ENCODE peak calls at places on chromosomes 2 and 18, in five cellular contexts. O is K562, I is GM12878, R is A549, E is HepG2. Z is an unnamed sample.

GRCh38 chr18:62991959-62992358 is 276.6 kb downstream of the PHLPP1 start:
- DNase-seq in I (no peak), R (no peak), O (peak), E (no peak), Z (peak)

GRCh38 chr2:200351815-200352214 is 45.3 kb downstream of the SPATS2L start:
- DNase-seq in R (no peak), E (no peak), I (no peak), O (no peak), Z (no peak)

GRCh38 chr2:70726947-70727725 is 40.9 kb downstream of the ADD2 start:
- DNase-seq in I (no peak), O (no peak), R (no peak), E (no peak), Z (no peak)

GRCh38 chr2:10926191-10926830 is 14.6 kb downstream of the KCNF1 start:
- DNase-seq in E (no peak), O (no peak), R (no peak), I (no peak), Z (no peak)

GRCh38 chr2:196977491-196977890 is 51.0 kb upstream of the PGAP1 start:
- DNase-seq in R (no peak), O (no peak), E (no peak), I (no peak), Z (no peak)

GRCh38 chr2:14867853-14868252 is 235.3 kb downstream of the LRATD1 start:
- DNase-seq in E (no peak), R (no peak), O (no peak), I (no peak), Z (no peak)

GRCh38 chr2:2842466-2842865 is 511.4 kb upstream of the MYT1L start:
- DNase-seq in R (no peak), E (no peak), O (no peak), I (no peak), Z (no peak)

GRCh38 chr2:235939471-235939870 is 228.7 kb downstream of the GBX2 start:
- DNase-seq in O (no peak), I (no peak), E (no peak), R (no peak), Z (no peak)

GRCh38 chr2:203861197-203861596 is 6.4 kb upstream of the CTLA4 start:
- DNase-seq in O (no peak), R (no peak), I (no peak), E (no peak), Z (no peak)

GRCh38 chr2:157890960-157891629 is 15.0 kb upstream of the ACVR1 start:
- DNase-seq in R (no peak), O (no peak), I (no peak), E (no peak), Z (no peak)

GRCh38 chr2:234495076-234495800 is 1.6 kb downstream of the ARL4C start:
- DNase-seq in O (no peak), E (no peak), R (peak), I (no peak), Z (peak)

GRCh38 chr2:206693399-206694137 is 24.6 kb downstream of the DYTN start:
- DNase-seq in R (peak), I (peak), E (peak), O (peak), Z (no peak)

GRCh38 chr2:84838434-84839145 is 42.3 kb downstream of the TRABD2A start:
- DNase-seq in R (no peak), I (no peak), E (no peak), O (no peak), Z (no peak)

GRCh38 chr18:46324087-46324486 is 219.9 kb downstream of the HAUS1 start:
- DNase-seq in R (no peak), E (no peak), I (no peak), O (no peak), Z (no peak)

GRCh38 chr18:51479736-51480135 is 282.3 kb upstream of the MEX3C start:
- DNase-seq in O (peak), E (no peak), R (no peak), I (no peak), Z (no peak)

GRCh38 chr2:109663721-109664120 is 49.6 kb downstream of the SOWAHC start:
- DNase-seq in O (no peak), E (peak), R (no peak), I (no peak), Z (no peak)

GRCh38 chr2:226447896-226448295 is 351.7 kb downstream of the IRS1 start:
- DNase-seq in R (no peak), E (no peak), I (no peak), O (no peak), Z (no peak)

GRCh38 chr2:44941551-44942234 is at the start of gene SIX3:
- DNase-seq in O (no peak), I (no peak), E (no peak), R (peak), Z (peak)

GRCh38 chr2:176873403-176873802 is 339.2 kb upstream of the HNRNPA3 start:
- DNase-seq in I (no peak), R (no peak), E (no peak), O (no peak), Z (no peak)

GRCh38 chr18:5872886-5873285 is 22.4 kb downstream of the TMEM200C start:
- DNase-seq in O (no peak), E (no peak), I (no peak), R (no peak), Z (no peak)

GRCh38 chr2:37768491-37768925 is 97.1 kb upstream of the CDC42EP3 start:
- DNase-seq in I (no peak), R (peak), E (peak), O (no peak), Z (no peak)

GRCh38 chr2:135903650-135904049 is 27.4 kb upstream of the MCM6 start:
- DNase-seq in I (no peak), O (no peak), R (no peak), E (no peak), Z (no peak)

GRCh38 chr2:124683536-124684407 is 658.7 kb downstream of the CNTNAP5 start:
- DNase-seq in E (no peak), R (no peak), I (no peak), O (no peak), Z (no peak)

GRCh38 chr2:68196120-68196716 is 38.5 kb downstream of the PNO1 start:
- DNase-seq in O (peak), R (peak), I (no peak), E (peak), Z (peak)

GRCh38 chr2:219396863-219397457 is 9.2 kb upstream of the DNPEP start:
- DNase-seq in R (no peak), I (no peak), O (no peak), E (no peak), Z (no peak)

GRCh38 chr18:70288171-70288850 is 534 bp upstream of the SOCS6 start:
- DNase-seq in E (peak), R (no peak), O (peak), I (no peak), Z (peak)

GRCh38 chr2:199455533-199456382 is 2.0 kb downstream of the SATB2 start:
- DNase-seq in I (no peak), R (peak), O (peak), E (peak), Z (peak)

GRCh38 chr18:25349131-25349925 is 2.6 kb downstream of the ZNF521 start:
- DNase-seq in O (no peak), I (no peak), R (no peak), E (no peak), Z (peak)

GRCh38 chr2:178836807-178837206 is 29.6 kb upstream of the TTN start:
- DNase-seq in R (no peak), I (no peak), O (no peak), E (no peak), Z (no peak)

GRCh38 chr2:95305341-95306058 is 8.4 kb downstream of the KCNIP3 start:
- DNase-seq in O (no peak), R (no peak), E (peak), I (no peak), Z (no peak)

GRCh38 chr2:240235149-240235803 is 94.8 kb upstream of the OTOS start:
- DNase-seq in O (no peak), E (no peak), R (no peak), I (no peak), Z (no peak)

GRCh38 chr2:12416600-12416999 is 300.1 kb upstream of the TRIB2 start:
- DNase-seq in E (peak), O (peak), R (peak), I (no peak), Z (no peak)

GRCh38 chr2:52936029-52936428 is 831.6 kb upstream of the CHAC2 start:
- DNase-seq in O (no peak), I (no peak), E (no peak), R (peak), Z (no peak)

GRCh38 chr2:182694189-182694588 is 21.9 kb upstream of the DNAJC10 start:
- DNase-seq in E (no peak), O (no peak), R (no peak), I (no peak), Z (no peak)

GRCh38 chr2:28101123-28101522 is 210.6 kb downstream of the BABAM2 start:
- DNase-seq in R (no peak), I (no peak), E (no peak), O (no peak), Z (no peak)

GRCh38 chr2:47535991-47536390 is 133.0 kb downstream of the MSH2 start:
- DNase-seq in E (no peak), R (no peak), O (no peak), I (no peak), Z (no peak)

GRCh38 chr2:144480257-144480656 is 39.7 kb downstream of the ZEB2 start:
- DNase-seq in O (no peak), E (no peak), I (no peak), R (no peak), Z (no peak)
- TF ChIP-seq ESRRA in O (no peak), E (no peak), I (no peak), R (no peak), Z (no peak)

GRCh38 chr2:170122883-170123547 is 54.9 kb upstream of the MYO3B start:
- DNase-seq in R (peak), E (peak), I (no peak), O (no peak), Z (no peak)
- TF ChIP-seq ESRRA in R (no peak), E (no peak), I (no peak), O (no peak), Z (no peak)

GRCh38 chr18:77360315-77361186 is 110.9 kb downstream of the GALR1 start:
- DNase-seq in O (no peak), E (no peak), I (no peak), R (no peak), Z (no peak)
- TF ChIP-seq ESRRA in O (no peak), E (no peak), I (no peak), R (no peak), Z (no peak)

DNA sequence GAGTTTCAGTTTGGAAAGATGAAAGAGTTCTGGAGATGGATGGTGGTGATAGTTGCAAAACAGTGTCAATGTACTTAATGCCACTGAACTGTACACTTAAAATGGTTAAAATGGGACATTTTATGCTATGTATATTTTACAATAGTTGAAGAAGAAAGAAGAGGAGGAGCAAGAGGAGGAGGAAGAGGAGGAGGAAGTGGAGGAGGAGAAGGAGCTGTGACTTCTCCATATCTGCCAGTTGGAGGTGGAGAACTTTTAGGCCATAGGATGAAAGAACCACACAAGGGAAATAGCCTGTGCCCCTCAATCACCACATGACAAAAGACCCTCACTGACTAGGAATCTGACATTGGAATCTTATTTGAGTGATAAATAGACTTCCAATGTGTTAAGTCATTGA is 55.2 kb upstream of the LGALSL start:
- DNase-seq in I (no peak), E (no peak), R (no peak), O (no peak), Z (no peak)
- TF ChIP-seq ESRRA in I (no peak), E (no peak), R (no peak), O (no peak), Z (no peak)

GRCh38 chr2:9490789-9491188 is 16.4 kb downstream of the IAH1 start:
- DNase-seq in E (peak), R (no peak), O (no peak), I (no peak), Z (no peak)
- TF ChIP-seq ESRRA in E (peak), R (no peak), O (no peak), I (no peak), Z (no peak)

DNA sequence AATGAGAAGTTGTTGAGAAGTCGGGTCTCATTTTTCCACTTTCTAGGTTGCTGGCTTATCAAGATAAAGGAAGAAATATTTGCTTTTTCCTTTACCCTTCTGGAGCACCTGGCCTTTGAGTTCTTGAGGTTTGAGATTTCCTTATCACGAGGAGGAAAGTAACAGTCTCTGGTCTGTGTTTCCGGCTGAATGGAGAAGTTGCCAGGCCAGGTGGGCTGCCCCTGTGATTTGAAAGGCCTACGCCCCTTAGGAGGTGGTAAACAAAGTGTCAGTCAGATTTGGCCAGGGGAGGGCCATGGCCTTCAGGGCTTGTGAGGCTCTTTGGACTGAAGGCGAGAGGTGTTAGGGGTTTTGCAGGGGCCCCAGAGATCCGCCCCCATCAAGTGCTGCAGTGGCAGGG is 156.7 kb upstream of the HAAO start:
- DNase-seq in E (no peak), O (no peak), I (no peak), R (no peak), Z (no peak)
- TF ChIP-seq ESRRA in E (no peak), O (no peak), I (no peak), R (no peak), Z (no peak)

GRCh38 chr2:149044500-149044899 is 6.0 kb downstream of the LYPD6B start:
- DNase-seq in E (no peak), R (no peak), O (no peak), I (no peak), Z (no peak)

GRCh38 chr2:149050188-149050587 is 11.7 kb downstream of the LYPD6B start:
- DNase-seq in I (peak), R (no peak), E (no peak), O (no peak), Z (no peak)

GRCh38 chr2:149047118-149047517 is 8.6 kb downstream of the LYPD6B start:
- DNase-seq in R (no peak), O (no peak), I (no peak), E (no peak), Z (no peak)

DNA sequence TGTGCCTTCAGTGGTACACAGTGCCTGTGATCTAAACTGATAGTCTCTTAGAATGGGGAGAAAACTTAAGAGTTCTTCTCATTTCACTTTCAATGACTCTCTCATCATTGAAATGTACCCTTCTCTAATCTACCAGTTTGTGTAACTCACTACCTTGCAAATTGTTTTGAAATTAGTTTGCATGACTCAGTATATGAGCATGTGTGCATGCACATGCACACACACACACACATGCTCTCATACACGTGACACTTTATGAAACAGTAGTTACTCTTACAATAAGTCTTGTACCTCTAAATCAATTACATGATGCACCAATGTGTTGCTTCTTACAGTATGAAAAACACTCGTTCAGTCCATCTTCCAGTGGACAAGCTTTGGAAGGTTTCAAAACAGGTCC is 10.6 kb downstream of the LYPD6B start:
- DNase-seq in R (no peak), E (no peak), O (no peak), I (no peak), Z (no peak)
- TF ChIP-seq ESRRA in R (no peak), E (no peak), O (no peak), I (no peak), Z (no peak)

GRCh38 chr2:238380785-238381184 is 45.9 kb upstream of the ASB1 start:
- DNase-seq in E (no peak), O (no peak), I (no peak), R (no peak), Z (no peak)

GRCh38 chr2:238380336-238380735 is 46.4 kb upstream of the ASB1 start:
- DNase-seq in R (no peak), E (no peak), I (no peak), O (no peak), Z (no peak)

GRCh38 chr2:238381341-238382130 is 45.2 kb upstream of the ASB1 start:
- DNase-seq in O (no peak), R (no peak), I (no peak), E (no peak), Z (no peak)

GRCh38 chr2:238378230-238379095 is 48.3 kb upstream of the ASB1 start:
- DNase-seq in I (no peak), E (no peak), O (no peak), R (no peak), Z (no peak)

GRCh38 chr2:238379096-238379810 is 47.5 kb upstream of the ASB1 start:
- DNase-seq in O (peak), E (no peak), R (no peak), I (no peak), Z (no peak)
- TF ChIP-seq ESRRA in O (no peak), E (no peak), R (no peak), I (no peak), Z (no peak)

DNA sequence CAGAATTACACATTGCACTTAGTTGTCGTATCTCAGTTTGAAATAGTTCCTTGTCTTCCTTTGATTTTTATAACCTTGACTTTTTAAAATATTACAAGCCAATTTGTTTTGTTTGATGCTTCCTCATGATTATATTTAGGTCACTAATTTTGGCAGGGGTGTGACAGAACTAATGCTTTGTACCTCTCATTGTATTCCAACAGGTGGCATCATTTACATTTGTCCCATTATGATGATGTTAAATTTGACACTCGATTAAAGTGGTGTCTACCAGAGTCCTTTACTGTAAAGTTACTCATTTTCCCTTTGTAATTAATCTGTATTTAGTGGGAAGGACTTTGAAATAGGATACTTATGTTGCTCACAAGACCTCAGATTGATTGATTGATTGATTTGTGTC is 21.5 kb upstream of the MFSD2B start:
- DNase-seq in R (peak), E (peak), I (no peak), O (peak), Z (no peak)
- TF ChIP-seq ESRRA in R (no peak), E (no peak), I (no peak), O (no peak), Z (no peak)